ENCODE peak calls at places on chromosome 11, in seven cellular contexts. X, E, D, G, L, J and I are unnamed samples.
A peak's percentile ranks its signal among the peaks of the same experiment; 100 is the strongest.

GRCh38 chr11:4826425-4826824 is 5.3 kb downstream of the OR51F2 start:
- DNase-seq in X (no peak), E (no peak), D (peak; percentile 23), G (no peak), L (no peak), J (no peak), I (peak; percentile 18)

GRCh38 chr11:64490562-64491216 is 100.3 kb upstream of the SLC22A12 start:
- DNase-seq in X (no peak), E (no peak), D (no peak), G (no peak), L (no peak), J (no peak), I (no peak)

GRCh38 chr11:70871881-70872280 is 380.5 kb downstream of the SHANK2 start:
- DNase-seq in X (no peak), E (no peak), D (no peak), G (no peak), L (no peak), J (no peak), I (no peak)

GRCh38 chr11:88596786-88597185 is 259.2 kb upstream of the CTSC start:
- DNase-seq in X (no peak), E (no peak), D (no peak), G (no peak), L (no peak), J (no peak), I (peak; percentile 12)

GRCh38 chr11:122778148-122778547 is 60.2 kb upstream of the CRTAM start:
- DNase-seq in X (no peak), E (no peak), D (no peak), G (no peak), L (no peak), J (no peak), I (no peak)

GRCh38 chr11:94583213-94583884 is 16.2 kb downstream of the PIWIL4 start:
- DNase-seq in X (no peak), E (no peak), D (no peak), G (no peak), L (no peak), J (no peak), I (no peak)

GRCh38 chr11:81869337-81870065 is 864.2 kb downstream of the FAM181B start:
- DNase-seq in X (no peak), E (no peak), D (no peak), G (no peak), L (no peak), J (peak; percentile 89), I (peak; percentile 48)

GRCh38 chr11:62104816-62105610 is 18.8 kb upstream of the INCENP start:
- DNase-seq in X (no peak), E (no peak), D (no peak), G (peak; percentile 61), L (no peak), J (peak; percentile 10), I (peak; percentile 5)

GRCh38 chr11:129733384-129733783 is 82.3 kb upstream of the TMEM45B start:
- DNase-seq in X (no peak), E (no peak), D (no peak), G (no peak), L (no peak), J (no peak), I (no peak)

GRCh38 chr11:13876423-13876822 is 86.1 kb upstream of the SPON1 start:
- DNase-seq in X (no peak), E (no peak), D (no peak), G (peak; percentile 69), L (no peak), J (no peak), I (no peak)

GRCh38 chr11:122189259-122189658 is 73.2 kb upstream of the BLID start:
- DNase-seq in X (no peak), E (no peak), D (no peak), G (no peak), L (no peak), J (no peak), I (peak; percentile 96)

GRCh38 chr11:12174145-12175143 is 64.1 kb downstream of the MICAL2 start:
- DNase-seq in X (no peak), E (no peak), D (no peak), G (no peak), L (no peak), J (no peak), I (peak; percentile 71)

GRCh38 chr11:22832315-22833041 is 2.9 kb upstream of the SVIP start:
- DNase-seq in X (no peak), E (no peak), D (no peak), G (peak; percentile 21), L (no peak), J (no peak), I (no peak)

GRCh38 chr11:47477323-47477722 is 28.4 kb upstream of the RAPSN start:
- DNase-seq in X (no peak), E (no peak), D (no peak), G (no peak), L (no peak), J (no peak), I (no peak)

GRCh38 chr11:134356656-134357544 is 25.1 kb downstream of the GLB1L2 start:
- DNase-seq in X (no peak), E (no peak), D (no peak), G (no peak), L (no peak), J (no peak), I (no peak)

GRCh38 chr11:74646215-74646614 is 53.8 kb downstream of the POLD3 start:
- DNase-seq in X (no peak), E (no peak), D (no peak), G (no peak), L (no peak), J (no peak), I (no peak)

GRCh38 chr11:118606844-118607228 is 579 bp upstream of the PHLDB1 start:
- DNase-seq in X (no peak), E (no peak), D (no peak), G (no peak), L (no peak), J (no peak), I (no peak)

GRCh38 chr11:34650528-34650927 is 29.6 kb downstream of the EHF start:
- DNase-seq in X (no peak), E (no peak), D (no peak), G (peak; percentile 33), L (no peak), J (peak; percentile 88), I (peak; percentile 66)

GRCh38 chr11:122748968-122749687 is 89.2 kb upstream of the CRTAM start:
- DNase-seq in X (no peak), E (peak; percentile 36), D (no peak), G (peak; percentile 13), L (no peak), J (peak; percentile 31), I (peak; percentile 91)

GRCh38 chr11:128669491-128669890 is 24.4 kb upstream of the FLI1 start:
- DNase-seq in X (no peak), E (no peak), D (no peak), G (no peak), L (no peak), J (no peak), I (peak; percentile 30)

GRCh38 chr11:79860336-79860735 is 419.5 kb upstream of the TENM4 start:
- DNase-seq in X (no peak), E (no peak), D (no peak), G (no peak), L (no peak), J (no peak), I (no peak)

GRCh38 chr11:97544401-97544800 is 1154.6 kb downstream of the JRKL start:
- DNase-seq in X (no peak), E (no peak), D (no peak), G (no peak), L (no peak), J (no peak), I (peak; percentile 12)

GRCh38 chr11:14148653-14149273 is 186.2 kb downstream of the SPON1 start:
- DNase-seq in X (no peak), E (no peak), D (peak; percentile 26), G (no peak), L (no peak), J (peak; percentile 43), I (peak; percentile 39)

GRCh38 chr11:10303558-10304363 is 1.1 kb upstream of the ADM start:
- DNase-seq in X (no peak), E (peak; percentile 44), D (peak; percentile 93), G (peak; percentile 12), L (no peak), J (peak; percentile 38), I (peak; percentile 67)

GRCh38 chr11:103907136-103907535 is 129.3 kb upstream of the DDI1 start:
- DNase-seq in X (no peak), E (no peak), D (no peak), G (no peak), L (no peak), J (no peak), I (no peak)

DNA sequence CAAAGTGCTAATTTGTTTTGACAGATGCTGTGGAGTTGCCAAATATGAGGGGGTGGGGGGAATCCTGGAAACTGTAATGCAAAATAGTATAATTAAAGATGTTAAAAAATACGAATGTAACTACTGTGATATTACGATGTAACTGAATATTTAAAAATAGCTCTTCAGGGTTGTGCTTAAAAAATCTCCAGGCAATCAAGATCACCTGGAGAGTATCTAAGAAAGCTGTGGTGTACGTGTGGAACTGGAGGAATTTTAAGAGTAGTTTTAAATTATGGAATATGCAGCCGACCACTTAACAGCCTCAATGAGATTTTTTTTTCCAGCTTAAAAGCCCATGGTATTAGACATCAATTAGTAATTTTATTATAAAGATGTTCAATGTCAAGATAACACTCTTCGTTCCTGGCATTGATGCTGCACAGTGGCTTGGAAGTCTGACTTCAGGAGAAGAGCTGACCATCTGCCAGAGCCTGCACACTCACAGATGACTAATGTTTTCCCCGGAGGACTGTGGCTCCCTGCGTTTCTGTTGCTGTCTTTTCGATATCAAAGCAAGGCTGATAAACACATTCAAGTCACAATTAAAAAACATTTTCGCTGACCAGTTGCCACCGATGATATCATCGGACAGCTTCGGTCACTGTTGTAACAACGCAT is 122.0 kb upstream of the RCN1 start:
- DNase-seq in X (no peak), E (peak; percentile 39), D (no peak), G (no peak), L (no peak), J (no peak), I (peak; percentile 72)
- H3K4me3 ChIP-seq in X (no peak overlapping the region), E (no peak overlapping the region), D (no peak overlapping the region), G (no peak overlapping the region), L (no peak overlapping the region), J (no peak overlapping the region), I (no peak overlapping the region)

DNA sequence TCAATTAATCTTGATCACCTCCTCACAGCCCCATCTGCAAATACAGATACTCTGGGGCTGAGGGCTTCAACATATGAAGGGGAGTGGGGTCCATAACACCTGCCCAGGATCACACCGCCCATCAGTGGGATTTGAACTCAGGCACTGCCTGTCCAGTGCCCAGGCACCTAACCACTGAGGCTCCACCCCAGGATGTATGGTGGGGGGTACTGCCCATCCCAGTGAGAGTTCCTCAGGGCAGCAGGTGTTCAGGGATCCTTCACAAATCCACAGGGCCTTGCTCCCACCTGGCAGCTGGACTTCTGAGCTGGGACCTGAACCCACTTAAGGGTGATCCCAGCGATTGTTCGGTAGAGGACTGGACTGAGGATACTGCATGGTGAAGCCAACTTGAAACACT is 33.2 kb downstream of the PRDM11 start:
- DNase-seq in X (no peak), E (no peak), D (no peak), G (no peak), L (no peak), J (no peak), I (no peak)
- H3K4me3 ChIP-seq in X (no peak overlapping the region), E (no peak overlapping the region), D (no peak overlapping the region), G (no peak overlapping the region), L (peak overlapping the region; percentile 55), J (no peak overlapping the region), I (no peak overlapping the region)

GRCh38 chr11:35742707-35743454 is 80.3 kb downstream of the TRIM44 start:
- DNase-seq in X (no peak), E (no peak), D (no peak), G (no peak), L (no peak), J (no peak), I (no peak)
- H3K4me3 ChIP-seq in X (no peak overlapping the region), E (no peak overlapping the region), D (no peak overlapping the region), G (no peak overlapping the region), L (no peak overlapping the region), J (no peak overlapping the region), I (no peak overlapping the region)

GRCh38 chr11:1388763-1389102 is 1.0 kb upstream of the BRSK2 start:
- DNase-seq in X (no peak), E (no peak), D (no peak), G (no peak), L (no peak), J (no peak), I (no peak)
- H3K4me3 ChIP-seq in X (peak overlapping the region; percentile 97), E (peak overlapping the region; percentile 38), D (peak overlapping the region; percentile 23), G (no peak overlapping the region), L (peak overlapping the region; percentile 53), J (no peak overlapping the region), I (peak overlapping the region; percentile 40)